ENCODE peak calls at places on chromosome 4, in six cellular contexts. Q is sigmoid colon, T is heart left ventricle, V is colonic mucosa, K is A549, F is suprapubic skin. N is an unnamed sample.

GRCh38 chr4:112517911-112518310 is 1.9 kb upstream of the NEUROG2 start:
- DNase-seq in Q (no peak), K (no peak), F (no peak), T (no peak), V (no peak), N (no peak)

GRCh38 chr4:145069361-145069760 is 28.6 kb downstream of the ANAPC10 start:
- DNase-seq in T (no peak), F (no peak), K (no peak), V (no peak), Q (no peak), N (no peak)

GRCh38 chr4:18075823-18076433 is 54.4 kb upstream of the LCORL start:
- DNase-seq in K (peak; percentile 50), F (no peak), T (peak; percentile 47), V (peak; percentile 40), Q (no peak), N (no peak)

GRCh38 chr4:46390353-46391058 is 578 bp upstream of the GABRA2 start:
- DNase-seq in V (no peak), K (no peak), Q (no peak), F (no peak), T (no peak), N (no peak)

GRCh38 chr4:93182722-93183121 is 645.8 kb upstream of the ATOH1 start:
- DNase-seq in F (no peak), V (peak; percentile 32), Q (no peak), T (no peak), K (no peak), N (no peak)

GRCh38 chr4:110611968-110612447 is 10.9 kb downstream of the PITX2 start:
- DNase-seq in V (no peak), K (no peak), F (no peak), T (no peak), Q (no peak), N (no peak)

GRCh38 chr4:145938618-145939177 is at the start of gene ZNF827:
- DNase-seq in K (peak; percentile 73), T (peak; percentile 73), F (peak; percentile 67), V (peak; percentile 83), Q (peak; percentile 84), N (peak; percentile 57)

GRCh38 chr4:73213917-73214663 is 44.5 kb downstream of the ANKRD17 start:
- DNase-seq in V (no peak), Q (no peak), K (no peak), T (no peak), F (no peak), N (no peak)

GRCh38 chr4:26619784-26620183 is 35.9 kb downstream of the TBC1D19 start:
- DNase-seq in T (no peak), F (no peak), K (no peak), V (no peak), Q (no peak), N (no peak)

GRCh38 chr4:107349266-107349665 is 313.2 kb upstream of the DKK2 start:
- DNase-seq in T (no peak), F (no peak), Q (no peak), K (no peak), V (no peak), N (no peak)

GRCh38 chr4:4875611-4876010 is 16.1 kb downstream of the MSX1 start:
- DNase-seq in K (no peak), Q (no peak), F (no peak), T (no peak), V (no peak), N (no peak)

GRCh38 chr4:153067376-153067775 is 131.3 kb downstream of the FHDC1 start:
- DNase-seq in V (peak; percentile 47), F (no peak), T (no peak), Q (no peak), K (peak; percentile 59), N (no peak)

GRCh38 chr4:16530688-16531635 is 304.7 kb upstream of the TAPT1 start:
- DNase-seq in V (no peak), K (no peak), T (no peak), Q (no peak), F (no peak), N (no peak)

GRCh38 chr4:6714954-6715353 is 1.0 kb upstream of the BLOC1S4 start:
- DNase-seq in Q (no peak), F (no peak), V (no peak), K (no peak), T (no peak), N (no peak)

GRCh38 chr4:13262816-13263215 is 221.3 kb downstream of the RAB28 start:
- DNase-seq in F (no peak), T (no peak), Q (no peak), K (no peak), V (no peak), N (no peak)

GRCh38 chr4:3675251-3676115 is 90.7 kb upstream of the ADRA2C start:
- DNase-seq in K (peak; percentile 12), F (peak; percentile 49), T (no peak), Q (peak; percentile 38), V (no peak), N (no peak)

GRCh38 chr4:111871802-111872201 is 273.5 kb upstream of the FAM241A start:
- DNase-seq in T (no peak), Q (no peak), F (no peak), V (no peak), K (no peak), N (no peak)

GRCh38 chr4:81194286-81194685 is 20.7 kb downstream of the PRKG2 start:
- DNase-seq in T (no peak), F (no peak), K (no peak), Q (no peak), V (no peak), N (no peak)

GRCh38 chr4:109078724-109079123 is 223.7 kb downstream of the COL25A1 start:
- DNase-seq in K (no peak), F (no peak), T (no peak), Q (no peak), V (no peak), N (no peak)

GRCh38 chr4:98113005-98113404 is 30.3 kb downstream of the STPG2 start:
- DNase-seq in T (peak; percentile 23), V (no peak), K (peak; percentile 20), F (no peak), Q (no peak), N (no peak)

GRCh38 chr4:105305019-105305836 is 158.6 kb downstream of the TET2 start:
- DNase-seq in T (no peak), V (no peak), F (no peak), K (no peak), Q (no peak), N (no peak)

GRCh38 chr4:55013431-55013955 is 111.9 kb downstream of the KDR start:
- DNase-seq in T (no peak), F (no peak), K (no peak), V (no peak), Q (no peak), N (no peak)

GRCh38 chr4:16222957-16223527 is 3.2 kb downstream of the TAPT1 start:
- DNase-seq in Q (no peak), V (no peak), K (no peak), T (no peak), F (no peak), N (no peak)

GRCh38 chr4:6030679-6031078 is 12.4 kb upstream of the C4orf50 start:
- DNase-seq in Q (no peak), V (no peak), T (no peak), F (no peak), K (no peak), N (no peak)

GRCh38 chr4:10204401-10205058 is 87.9 kb upstream of the WDR1 start:
- DNase-seq in F (no peak), T (peak; percentile 54), V (peak; percentile 5), Q (no peak), K (no peak), N (peak; percentile 14)

DNA sequence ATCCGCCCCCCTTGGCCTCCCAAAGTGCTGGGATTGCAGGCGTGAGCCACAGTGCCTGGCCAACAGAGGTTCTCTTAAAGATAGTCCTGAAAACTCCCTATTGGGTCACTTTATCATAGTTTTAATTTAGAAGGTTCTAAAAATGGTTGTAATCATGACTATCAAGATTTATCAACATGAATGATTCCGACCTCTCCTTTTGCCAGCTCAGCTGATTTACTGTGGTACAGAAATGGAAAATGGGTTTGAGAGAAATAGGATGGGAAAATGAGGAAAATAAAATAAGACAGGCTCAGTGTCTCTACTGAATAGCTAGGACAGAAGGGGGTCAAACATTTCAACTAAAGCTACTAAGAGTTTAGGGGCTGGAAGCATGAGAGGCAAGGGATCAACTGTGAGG is 28.2 kb upstream of the UGDH start:
- DNase-seq in T (no peak), F (no peak), K (no peak), Q (no peak), V (no peak), N (no peak)
- TF ChIP-seq CTCF in T (no peak), F (no peak), K (no peak), Q (no peak), V (no peak), N (no peak)

GRCh38 chr4:118086334-118086733 is 52.0 kb downstream of the NDST3 start:
- DNase-seq in V (no peak), Q (no peak), F (no peak), K (no peak), T (no peak), N (no peak)
- H3K27ac ChIP-seq in V (no peak overlapping the region), Q (no peak overlapping the region), F (no peak overlapping the region), K (no peak overlapping the region), T (no peak overlapping the region), N (no peak overlapping the region)

GRCh38 chr4:71785957-71786356 is 2.1 kb upstream of the GC start:
- DNase-seq in V (no peak), F (no peak), T (no peak), K (no peak), Q (no peak), N (no peak)

GRCh38 chr4:71784569-71785197 is 804 bp upstream of the GC start:
- DNase-seq in V (no peak), Q (no peak), F (no peak), T (no peak), K (no peak), N (no peak)

DNA sequence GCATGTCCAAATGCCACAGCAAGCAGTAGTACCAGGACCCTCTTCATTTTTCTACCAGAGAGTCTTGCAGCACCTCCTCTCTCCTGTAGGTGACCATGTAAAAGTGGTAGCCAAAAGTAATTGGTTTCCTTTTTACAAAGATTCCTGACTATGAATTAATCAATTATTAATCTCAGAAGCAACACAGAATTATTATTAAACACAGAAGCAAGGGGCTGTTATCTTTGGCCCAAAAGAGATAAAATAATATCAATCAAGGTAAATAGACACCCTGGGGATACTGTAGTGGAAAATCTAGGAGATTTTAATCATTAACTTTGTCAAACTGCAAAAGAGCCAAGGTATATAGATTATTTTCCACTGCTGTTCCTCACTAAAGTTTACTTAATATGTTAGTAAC is at the start of gene GC:
- DNase-seq in T (no peak), V (no peak), F (no peak), K (no peak), Q (no peak), N (no peak)
- TF ChIP-seq CTCF in T (no peak), V (no peak), F (no peak), K (no peak), Q (no peak), N (no peak)

DNA sequence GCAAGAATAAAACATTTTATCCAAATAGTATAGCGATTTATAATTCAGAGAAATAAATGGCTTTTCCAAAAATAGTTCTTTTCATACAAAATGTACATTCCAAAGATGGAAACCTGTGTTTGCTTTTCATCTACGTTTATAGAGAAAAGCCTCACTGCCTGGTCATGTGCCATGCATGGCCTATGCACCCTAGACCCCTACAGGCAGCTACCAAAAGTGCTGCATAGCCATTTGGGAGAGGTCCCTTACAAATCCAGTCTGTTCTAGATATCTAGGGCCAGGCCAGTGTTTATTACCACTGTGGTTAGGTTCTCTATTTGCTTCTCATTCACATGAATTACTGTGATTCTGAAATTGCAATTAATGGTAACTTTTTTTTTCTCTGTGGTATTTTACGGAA is 17.2 kb downstream of the HMGB2 start:
- DNase-seq in V (no peak), Q (no peak), K (peak; percentile 28), T (no peak), F (no peak), N (no peak)
- H3K27ac ChIP-seq in V (no peak overlapping the region), Q (no peak overlapping the region), K (no peak overlapping the region), T (no peak overlapping the region), F (no peak overlapping the region), N (no peak overlapping the region)

GRCh38 chr4:143046906-143047305 is 137.8 kb upstream of the USP38 start:
- DNase-seq in T (no peak), F (no peak), Q (no peak), K (no peak), V (no peak), N (no peak)
- TF ChIP-seq CTCF in T (no peak), F (no peak), Q (no peak), K (no peak), V (no peak), N (no peak)

N was measured in lung.